ENCODE peak calls at places on chromosomes 11 and 22, in seven cellular contexts. F is H9, B is IMR-90, N is mesendoderm, A is H1, S is mesenchymal stem cell, O is trophoblast cell. H is an unnamed sample.

GRCh38 chr11:112364962-112365481 is 104.4 kb upstream of the PLET1 start:
- DNase-seq in S (peak), B (peak), O (peak), F (no peak), N (no peak), A (no peak), H (no peak)

GRCh38 chr11:9753031-9753430 is 89.2 kb downstream of the SWAP70 start:
- DNase-seq in O (no peak), F (no peak), N (no peak), S (peak), B (peak), A (no peak), H (no peak)

GRCh38 chr11:2796508-2797180 is 88.9 kb downstream of the CDKN1C start:
- DNase-seq in B (no peak), S (no peak), F (peak), O (no peak), A (no peak), N (no peak), H (no peak)

GRCh38 chr11:120199613-120200012 is 11.2 kb upstream of the OAF start:
- DNase-seq in O (no peak), S (no peak), A (no peak), N (no peak), F (no peak), B (no peak), H (no peak)

GRCh38 chr11:32215157-32215556 is 124.3 kb downstream of the RCN1 start:
- DNase-seq in S (no peak), B (no peak), N (no peak), F (no peak), O (no peak), A (no peak), H (no peak)

GRCh38 chr11:14904745-14905103 is 12.7 kb upstream of the CYP2R1 start:
- DNase-seq in B (peak), N (peak), S (peak), F (peak), O (peak), A (no peak), H (no peak)

GRCh38 chr11:92846542-92847125 is 122.8 kb upstream of the MTNR1B start:
- DNase-seq in A (no peak), O (no peak), S (no peak), B (peak), F (no peak), N (no peak), H (no peak)

GRCh38 chr11:75697906-75698563 is 19.6 kb upstream of the MOGAT2 start:
- DNase-seq in A (no peak), F (no peak), N (no peak), S (no peak), B (no peak), O (peak), H (no peak)

GRCh38 chr11:74729397-74729796 is 1.8 kb downstream of the CHRDL2 start:
- DNase-seq in B (no peak), N (no peak), O (no peak), S (no peak), F (no peak), A (no peak), H (no peak)

GRCh38 chr22:25388866-25389540 is 169.6 kb downstream of the CRYBB2 start:
- DNase-seq in A (no peak), N (peak), S (no peak), F (no peak), O (no peak), B (no peak), H (no peak)

GRCh38 chr11:65215441-65216076 is 33.8 kb downstream of the CAPN1 start:
- DNase-seq in N (peak), F (no peak), A (no peak), B (no peak), O (no peak), S (no peak), H (no peak)

GRCh38 chr11:83127309-83127636 is 29.7 kb upstream of the PCF11 start:
- DNase-seq in O (peak), A (no peak), F (no peak), N (no peak), B (no peak), S (no peak), H (no peak)

GRCh38 chr11:9982127-9982795 is 311.8 kb downstream of the SBF2 start:
- DNase-seq in S (no peak), F (no peak), B (no peak), O (no peak), A (no peak), N (no peak), H (no peak)

GRCh38 chr11:62574363-62575057 is 819 bp upstream of the EEF1G start:
- DNase-seq in S (no peak), F (no peak), N (no peak), O (no peak), A (no peak), B (peak), H (no peak)

GRCh38 chr11:77558380-77558779 is 31.4 kb upstream of the AQP11 start:
- DNase-seq in B (no peak), F (no peak), A (no peak), S (no peak), O (peak), N (peak), H (no peak)

GRCh38 chr11:109865558-109866186 is 227.5 kb upstream of the ZC3H12C start:
- DNase-seq in O (no peak), B (no peak), N (peak), A (no peak), F (peak), S (no peak), H (no peak)

GRCh38 chr11:112786196-112786595 is 175.0 kb upstream of the NCAM1 start:
- DNase-seq in O (no peak), A (no peak), N (no peak), F (no peak), B (no peak), S (no peak), H (no peak)

GRCh38 chr22:33519140-33519973 is 400.9 kb downstream of the LARGE1 start:
- DNase-seq in F (peak), B (peak), S (peak), A (no peak), N (peak), O (peak), H (peak)

GRCh38 chr11:71263391-71263790 is 11.0 kb upstream of the SHANK2 start:
- DNase-seq in S (no peak), B (peak), O (no peak), N (no peak), A (no peak), F (no peak), H (no peak)

GRCh38 chr11:130763087-130763980 is 152.9 kb downstream of the SNX19 start:
- DNase-seq in S (no peak), F (no peak), B (peak), N (no peak), O (no peak), A (no peak), H (no peak)

GRCh38 chr22:20291604-20292063 is 23.5 kb upstream of the RTN4R start:
- DNase-seq in O (no peak), S (no peak), F (no peak), B (no peak), N (no peak), A (no peak), H (no peak)

GRCh38 chr11:96333076-96333744 is 9.8 kb downstream of the MAML2 start:
- DNase-seq in F (no peak), A (no peak), S (no peak), B (no peak), O (no peak), N (no peak), H (no peak)

GRCh38 chr11:561148-562003 is 606 bp downstream of the RASSF7 start:
- DNase-seq in N (peak), S (no peak), O (no peak), B (no peak), F (no peak), A (no peak), H (no peak)

GRCh38 chr22:38697055-38697980 is 3.4 kb downstream of the JOSD1 start:
- DNase-seq in S (peak), A (no peak), N (peak), F (no peak), O (peak), B (peak), H (no peak)

GRCh38 chr22:46661221-46661851 is 41.1 kb downstream of the GRAMD4 start:
- DNase-seq in F (no peak), A (no peak), N (no peak), O (no peak), S (peak), B (peak), H (no peak)

GRCh38 chr22:27213766-27214581 is 556.6 kb downstream of the MIAT start:
- DNase-seq in B (peak), F (peak), O (no peak), A (no peak), N (no peak), S (peak), H (no peak)

GRCh38 chr11:57667065-57667714 is 724 bp upstream of the ZDHHC5 start:
- DNase-seq in N (peak), A (peak), F (peak), O (peak), B (peak), S (peak), H (peak)

GRCh38 chr11:1162153-1162497 is 4.4 kb downstream of the MUC5AC start:
- DNase-seq in N (no peak), S (no peak), O (no peak), F (no peak), B (no peak), A (no peak), H (no peak)

GRCh38 chr11:121721448-121721847 is 268.7 kb upstream of the SORL1-AS1 start:
- DNase-seq in A (no peak), N (no peak), O (no peak), F (no peak), S (no peak), B (no peak), H (no peak)

GRCh38 chr11:68454767-68455166 is 5.8 kb upstream of the PPP6R3 start:
- DNase-seq in A (no peak), O (no peak), N (peak), F (peak), S (no peak), B (no peak), H (no peak)

GRCh38 chr11:46250071-46251052 is 27.1 kb upstream of the CREB3L1 start:
- DNase-seq in O (no peak), F (peak), N (no peak), A (no peak), B (peak), S (peak), H (no peak)

GRCh38 chr22:21450858-21451331 is 16.3 kb upstream of the TMEM191C start:
- DNase-seq in S (no peak), O (no peak), F (peak), B (no peak), A (no peak), N (no peak), H (no peak)

GRCh38 chr11:123561046-123561781 is 93.2 kb downstream of the SCN3B start:
- DNase-seq in O (no peak), N (peak), A (no peak), F (peak), B (peak), S (no peak), H (no peak)

GRCh38 chr22:20268350-20269012 is 363 bp upstream of the RTN4R start:
- DNase-seq in B (peak), O (peak), F (peak), N (peak), S (peak), A (no peak), H (peak)

GRCh38 chr22:36224245-36224644 is 15.1 kb downstream of the APOL2 start:
- DNase-seq in S (no peak), F (no peak), O (peak), N (no peak), A (no peak), B (no peak), H (no peak)

GRCh38 chr22:30955153-30955552 is 13.4 kb downstream of the MORC2 start:
- DNase-seq in O (no peak), S (no peak), N (no peak), A (no peak), F (no peak), B (no peak), H (no peak)
- H3K23ac ChIP-seq in O (no peak), S (no peak), N (no peak), A (no peak), F (no peak), B (no peak), H (no peak)

DNA sequence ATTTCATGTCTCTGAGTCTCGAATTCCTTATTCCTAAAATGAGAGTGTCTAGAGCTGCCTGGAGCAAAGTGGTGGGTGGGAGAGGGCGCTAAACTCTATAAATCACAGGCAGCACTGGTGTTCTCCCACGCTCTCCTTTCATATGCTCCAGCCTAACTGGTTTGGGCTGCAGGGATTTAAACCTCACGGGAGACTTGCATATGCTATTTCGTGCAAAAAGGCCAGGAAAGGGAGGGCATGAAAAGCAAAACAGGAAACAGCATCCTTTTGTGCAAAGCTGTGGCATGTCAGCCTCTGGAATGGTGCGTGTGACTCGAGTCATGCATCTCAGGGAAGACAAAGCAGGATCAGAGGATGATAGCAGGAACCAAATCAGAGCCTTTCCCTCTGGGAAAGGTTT is 46.5 kb upstream of the YWHAH start:
- DNase-seq in F (no peak), O (no peak), A (no peak), S (peak), N (no peak), B (peak), H (no peak)
- H3K23ac ChIP-seq in F (no peak), O (no peak), A (no peak), S (no peak), N (no peak), B (peak), H (no peak)

GRCh38 chr22:43516386-43516785 is 104.6 kb downstream of the MPPED1 start:
- DNase-seq in N (no peak), B (no peak), A (no peak), S (no peak), F (no peak), O (no peak), H (no peak)

GRCh38 chr22:43514476-43515157 is 102.8 kb downstream of the MPPED1 start:
- DNase-seq in N (no peak), B (no peak), S (no peak), F (no peak), A (no peak), O (no peak), H (no peak)

GRCh38 chr22:43515411-43515810 is 103.6 kb downstream of the MPPED1 start:
- DNase-seq in N (no peak), O (no peak), B (no peak), A (no peak), S (no peak), F (no peak), H (no peak)

GRCh38 chr22:43516996-43517635 is 105.3 kb downstream of the MPPED1 start:
- DNase-seq in O (no peak), N (no peak), S (no peak), A (no peak), F (no peak), B (no peak), H (no peak)

GRCh38 chr22:43515902-43516301 is 104.1 kb downstream of the MPPED1 start:
- DNase-seq in B (no peak), F (peak), S (no peak), O (no peak), A (no peak), N (peak), H (no peak)
- H3K23ac ChIP-seq in B (no peak), F (no peak), S (no peak), O (no peak), A (no peak), N (no peak), H (peak)

DNA sequence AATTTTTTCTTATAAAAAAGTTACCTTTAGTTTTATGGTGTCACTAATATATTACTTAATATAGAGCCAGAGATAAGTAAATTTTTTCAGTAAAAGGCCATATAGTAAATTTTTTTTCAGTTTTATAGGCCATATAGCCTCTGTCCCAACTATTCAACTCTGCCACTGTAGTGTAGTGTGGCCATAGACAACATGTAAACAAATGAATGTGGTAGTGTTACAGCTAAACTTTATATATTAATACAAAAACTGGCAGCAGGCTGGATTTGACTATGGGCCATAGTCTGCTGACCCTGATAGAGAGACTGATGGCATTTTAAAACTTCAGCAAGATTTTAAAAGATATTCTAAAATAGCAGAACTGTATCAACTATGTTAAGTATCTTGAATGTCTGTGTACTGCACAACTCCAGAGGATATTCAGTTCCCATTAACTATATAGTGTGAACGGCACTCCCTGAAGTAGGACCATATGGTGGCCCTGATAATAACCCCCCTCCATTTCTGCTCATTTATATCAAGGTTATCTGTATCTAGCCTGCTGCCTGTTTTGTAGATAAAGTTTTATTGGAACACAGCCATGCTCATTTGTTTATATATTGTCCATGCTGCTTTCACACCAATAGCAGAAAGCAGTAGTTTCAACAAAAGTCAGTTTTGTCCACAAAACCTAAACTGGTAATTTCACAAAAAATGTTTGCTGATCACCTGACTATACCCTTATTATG is 71.6 kb downstream of the PRMT3 start:
- DNase-seq in F (no peak), B (no peak), O (no peak), A (no peak), N (no peak), S (no peak), H (no peak)
- H3K23ac ChIP-seq in F (no peak), B (no peak), O (no peak), A (no peak), N (no peak), S (no peak), H (no peak)